ENCODE peak calls at places on chromosome 5, in four cellular contexts. T is IMR-90, J is WTC11, K is HFF-Myc. X is an unnamed sample.

GRCh38 chr5:43420241-43420640 is 8.1 kb upstream of the CCL28 start:
- DNase-seq in K (no peak), J (no peak), T (no peak), X (no peak)

GRCh38 chr5:155430192-155430591 is 416.6 kb downstream of the KIF4B start:
- DNase-seq in J (no peak), K (no peak), T (no peak), X (no peak)

GRCh38 chr5:61423487-61424157 is 91.6 kb downstream of the ZSWIM6 start:
- DNase-seq in J (no peak), T (peak), K (no peak), X (no peak)

GRCh38 chr5:79771387-79771786 is 81.8 kb downstream of the CMYA5 start:
- DNase-seq in K (peak), J (no peak), T (peak), X (no peak)

GRCh38 chr5:132498152-132498551 is 7.6 kb upstream of the IRF1 start:
- DNase-seq in K (no peak), J (no peak), T (peak), X (no peak)

GRCh38 chr5:178069909-178070308 is 43.4 kb upstream of the N4BP3 start:
- DNase-seq in K (no peak), J (peak), T (peak), X (no peak)

GRCh38 chr5:53373420-53374188 is 106.8 kb upstream of the FST start:
- DNase-seq in T (peak), K (no peak), J (no peak), X (no peak)

GRCh38 chr5:8226148-8226547 is 357.2 kb downstream of the MTRR start:
- DNase-seq in T (no peak), J (no peak), K (no peak), X (no peak)

GRCh38 chr5:32138839-32139493 is 35.2 kb downstream of the GOLPH3 start:
- DNase-seq in K (no peak), T (peak), J (no peak), X (no peak)

GRCh38 chr5:150106669-150107068 is 20.3 kb upstream of the CSF1R start:
- DNase-seq in K (no peak), T (no peak), J (no peak), X (no peak)

GRCh38 chr5:157108961-157109360 is at the start of gene HAVCR2:
- DNase-seq in T (no peak), J (no peak), K (no peak), X (peak)

GRCh38 chr5:72308853-72309191 is 11.2 kb downstream of the MRPS27 start:
- DNase-seq in K (no peak), T (no peak), J (no peak), X (no peak)

GRCh38 chr5:36667826-36668225 is 61.4 kb downstream of the SLC1A3 start:
- DNase-seq in K (no peak), J (no peak), T (no peak), X (no peak)

GRCh38 chr5:121630402-121630801 is 221.3 kb upstream of the FTMT start:
- DNase-seq in J (no peak), K (peak), T (peak), X (no peak)

GRCh38 chr5:17440766-17441165 is 57.3 kb upstream of the TAF11L2 start:
- DNase-seq in K (no peak), T (no peak), J (no peak), X (no peak)

GRCh38 chr5:21693591-21693990 is 1159.6 kb downstream of the CDH12 start:
- DNase-seq in J (no peak), T (no peak), K (no peak), X (no peak)

GRCh38 chr5:6393596-6394194 is 15.3 kb upstream of the MED10 start:
- DNase-seq in J (no peak), K (no peak), T (no peak), X (no peak)

GRCh38 chr5:121853853-121854252 is 2.2 kb downstream of the FTMT start:
- DNase-seq in K (no peak), T (no peak), J (no peak), X (no peak)

GRCh38 chr5:98570010-98570409 is 203.5 kb upstream of the RGMB start:
- DNase-seq in T (peak), K (no peak), J (no peak), X (no peak)

GRCh38 chr5:59845733-59846132 is 47.8 kb downstream of the PDE4D start:
- DNase-seq in T (peak), K (no peak), J (no peak), X (no peak)

GRCh38 chr5:151740336-151740942 is 18.0 kb downstream of the ATOX1 start:
- DNase-seq in K (peak), T (peak), J (peak), X (peak)

GRCh38 chr5:74394924-74395880 is 245.3 kb downstream of the ENC1 start:
- DNase-seq in T (no peak), J (peak), K (no peak), X (no peak)

GRCh38 chr5:66807743-66808142 is 211.6 kb downstream of the MAST4 start:
- DNase-seq in T (peak), J (no peak), K (peak), X (no peak)

GRCh38 chr5:168992687-168993086 is 308.3 kb downstream of the SLIT3 start:
- DNase-seq in J (peak), T (no peak), K (no peak), X (no peak)